ENCODE peak calls at places on chromosomes 16 and 17, in six cellular contexts. I is cardiac muscle cell, S is neural progenitor cell, M is PC-3, W is fibroblast of lung, Y is PC-9. H is an unnamed sample. For H3K27me3, the result is how much of the 10 kb centered on the place peaks cover.

GRCh38 chr17:60439501-60439900 is 17.2 kb downstream of the CHCT1 start:
- DNase-seq in I (no peak), S (no peak), M (no peak), W (peak), Y (no peak), H (no peak)

GRCh38 chr16:80027007-80027965 is 426.7 kb upstream of the MAF start:
- DNase-seq in I (no peak), S (no peak), M (peak), W (peak), Y (peak), H (peak)

GRCh38 chr17:78822552-78822951 is 18.1 kb downstream of the USP36 start:
- DNase-seq in I (no peak), S (no peak), M (no peak), W (peak), Y (no peak), H (no peak)

GRCh38 chr17:33127706-33128105 is 136.1 kb downstream of the SPACA3 start:
- DNase-seq in I (no peak), S (no peak), M (peak), W (peak), Y (peak), H (no peak)

GRCh38 chr17:4329838-4330237 is 36.6 kb downstream of the UBE2G1 start:
- DNase-seq in I (no peak), S (no peak), M (peak), W (peak), Y (peak), H (no peak)

GRCh38 chr16:67326472-67327309 is at the start of the genes KCTD19 and LRRC36:
- DNase-seq in I (peak), S (peak), M (no peak), W (no peak), Y (no peak), H (peak)

GRCh38 chr16:17063156-17063555 is 407.6 kb downstream of the XYLT1 start:
- DNase-seq in I (no peak), S (no peak), M (no peak), W (no peak), Y (no peak), H (no peak)

GRCh38 chr16:85612191-85612800 is 826 bp upstream of the GSE1 start:
- DNase-seq in I (peak), S (peak), M (peak), W (peak), Y (peak), H (peak)

GRCh38 chr16:89261691-89262563 is 44.4 kb downstream of the ZNF778 start:
- DNase-seq in I (no peak), S (no peak), M (no peak), W (no peak), Y (no peak), H (peak)

GRCh38 chr16:88375236-88376052 is 7.3 kb upstream of the ZNF469 start:
- DNase-seq in I (no peak), S (no peak), M (no peak), W (no peak), Y (no peak), H (no peak)

GRCh38 chr17:18859256-18859655 is 1.3 kb downstream of the PRPSAP2 start:
- DNase-seq in I (peak), S (peak), M (peak), W (peak), Y (no peak), H (no peak)

GRCh38 chr17:673200-673681 is 41.4 kb downstream of the VPS53 start:
- DNase-seq in I (peak), S (peak), M (no peak), W (peak), Y (no peak), H (peak)

GRCh38 chr17:29141484-29141835 is 38.7 kb downstream of the MYO18A start:
- DNase-seq in I (no peak), S (no peak), M (no peak), W (no peak), Y (no peak), H (no peak)

GRCh38 chr16:66250686-66251405 is 115.6 kb upstream of the CDH5 start:
- DNase-seq in I (no peak), S (no peak), M (peak), W (peak), Y (no peak), H (no peak)

GRCh38 chr17:49108318-49108717 is 24.3 kb upstream of the B4GALNT2 start:
- DNase-seq in I (no peak), S (no peak), M (peak), W (peak), Y (peak), H (no peak)

GRCh38 chr17:17258998-17259397 is 22.0 kb upstream of the FLCN start:
- DNase-seq in I (no peak), S (no peak), M (no peak), W (no peak), Y (no peak), H (no peak)

GRCh38 chr17:64779344-64780095 is 117.4 kb upstream of the SMURF2 start:
- DNase-seq in I (no peak), S (peak), M (peak), W (no peak), Y (no peak), H (peak)

GRCh38 chr16:49513040-49513439 is 139.4 kb downstream of the C16orf78 start:
- DNase-seq in I (no peak), S (peak), M (no peak), W (peak), Y (no peak), H (peak)

GRCh38 chr16:84881702-84882521 is 62.1 kb downstream of the CRISPLD2 start:
- DNase-seq in I (no peak), S (no peak), M (no peak), W (peak), Y (peak), H (no peak)

GRCh38 chr16:57113664-57114063 is 21.3 kb downstream of the CPNE2 start:
- DNase-seq in I (no peak), S (no peak), M (no peak), W (no peak), Y (no peak), H (no peak)

GRCh38 chr17:4840893-4841242 is 7.7 kb downstream of the MINK1 start:
- DNase-seq in I (no peak), S (no peak), M (peak), W (no peak), Y (no peak), H (no peak)

GRCh38 chr17:38707678-38708351 is 2.7 kb downstream of the MLLT6 start:
- DNase-seq in I (no peak), S (no peak), M (no peak), W (no peak), Y (no peak), H (peak)

GRCh38 chr17:2852211-2852610 is 56.0 kb downstream of the RAP1GAP2 start:
- DNase-seq in I (no peak), S (no peak), M (no peak), W (no peak), Y (no peak), H (no peak)

GRCh38 chr16:57544129-57544653 is 1.7 kb downstream of the ADGRG5 start:
- DNase-seq in I (no peak), S (no peak), M (no peak), W (peak), Y (no peak), H (peak)

GRCh38 chr16:51762081-51762995 is 611.3 kb upstream of the SALL1 start:
- DNase-seq in I (peak), S (peak), M (peak), W (peak), Y (peak), H (peak)

GRCh38 chr16:69724981-69725479 is 1.3 kb downstream of the NQO1 start:
- DNase-seq in I (no peak), S (no peak), M (no peak), W (no peak), Y (no peak), H (peak)

GRCh38 chr17:11551442-11551841 is 46.8 kb upstream of the DNAH9 start:
- DNase-seq in I (no peak), S (no peak), M (no peak), W (no peak), Y (no peak), H (no peak)
- H3K27me3 ChIP-seq in I (under half), S (under half), M (under half), W (under half), Y (under half), H (under half)

GRCh38 chr17:45785373-45786193 is 1.5 kb downstream of the CRHR1 start:
- DNase-seq in I (no peak), S (peak), M (no peak), W (no peak), Y (no peak), H (peak)
- H3K27me3 ChIP-seq in I (half or more), S (half or more), M (half or more), W (half or more), Y (half or more), H (under half)

DNA sequence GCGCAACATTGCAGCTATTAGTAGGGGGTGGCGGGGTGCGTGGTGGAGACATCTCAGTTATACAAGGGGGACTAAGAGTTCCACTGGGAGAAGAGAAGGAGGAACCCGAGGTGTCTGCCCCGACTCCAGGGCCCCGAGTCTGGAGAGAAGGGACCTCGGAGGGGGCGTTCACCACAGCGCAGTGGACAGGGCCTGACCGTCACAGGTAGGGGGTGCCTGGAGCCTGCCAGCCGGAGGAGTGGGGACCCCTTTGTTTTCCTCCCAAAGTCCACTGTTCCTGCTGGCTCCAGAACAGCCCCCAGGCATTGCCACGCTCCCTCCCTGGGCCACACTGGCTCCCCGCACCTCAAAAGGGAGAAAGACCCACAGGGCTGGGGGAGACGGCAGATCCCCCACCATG is 175.9 kb upstream of the TNRC6C start:
- DNase-seq in I (no peak), S (no peak), M (no peak), W (no peak), Y (no peak), H (no peak)
- H3K27me3 ChIP-seq in I (half or more), S (under half), M (half or more), W (under half), Y (half or more), H (half or more)

GRCh38 chr17:61457226-61457983 is 5.2 kb downstream of the TBX4 start:
- DNase-seq in I (no peak), S (peak), M (no peak), W (no peak), Y (no peak), H (peak)
- H3K27me3 ChIP-seq in I (half or more), S (half or more), M (under half), W (under half), Y (under half), H (half or more)

GRCh38 chr16:20729141-20729540 is 12.5 kb downstream of the THUMPD1 start:
- DNase-seq in I (no peak), S (no peak), M (no peak), W (no peak), Y (no peak), H (no peak)

GRCh38 chr16:20734782-20735181 is 6.8 kb downstream of the THUMPD1 start:
- DNase-seq in I (no peak), S (no peak), M (no peak), W (no peak), Y (no peak), H (no peak)

GRCh38 chr16:20735504-20735903 is 6.1 kb downstream of the THUMPD1 start:
- DNase-seq in I (no peak), S (no peak), M (no peak), W (no peak), Y (no peak), H (no peak)

DNA sequence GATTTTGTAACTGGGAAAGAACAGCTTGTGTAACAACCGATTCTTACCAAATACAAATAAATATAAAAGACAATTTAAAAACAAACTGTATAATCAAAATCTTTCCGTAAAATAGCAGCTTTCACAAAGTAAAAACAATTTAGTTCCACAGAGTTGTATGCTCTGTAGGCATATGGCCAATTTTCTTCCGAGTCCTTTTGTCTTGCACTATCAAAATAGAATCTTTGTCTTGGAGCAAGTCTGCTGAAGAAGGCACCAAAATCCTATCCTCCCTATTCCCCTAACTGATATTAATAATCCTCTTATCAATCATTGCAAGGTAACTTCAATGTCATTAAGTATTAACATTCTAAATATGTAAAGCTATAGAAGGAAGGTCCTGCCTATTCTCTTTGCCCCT is 7.6 kb downstream of the THUMPD1 start:
- DNase-seq in I (no peak), S (no peak), M (no peak), W (no peak), Y (no peak), H (no peak)
- H3K27me3 ChIP-seq in I (under half), S (under half), M (under half), W (under half), Y (under half), H (under half)

GRCh38 chr17:46262271-46262670 is 32.7 kb upstream of the LRRC37A start:
- DNase-seq in I (no peak), S (no peak), M (peak), W (no peak), Y (no peak), H (no peak)
- H3K27me3 ChIP-seq in I (half or more), S (half or more), M (under half), W (under half), Y (under half), H (under half)

GRCh38 chr16:1097800-1098199 is 1.8 kb upstream of the C1QTNF8 start:
- DNase-seq in I (no peak), S (no peak), M (no peak), W (no peak), Y (no peak), H (peak)

GRCh38 chr16:1098266-1098991 is 2.4 kb upstream of the C1QTNF8 start:
- DNase-seq in I (peak), S (peak), M (no peak), W (no peak), Y (no peak), H (peak)

GRCh38 chr16:1096164-1097082 is at the start of gene C1QTNF8:
- DNase-seq in I (no peak), S (no peak), M (no peak), W (no peak), Y (no peak), H (peak)

GRCh38 chr16:1095450-1096163 is 437 bp downstream of the C1QTNF8 start:
- DNase-seq in I (no peak), S (no peak), M (no peak), W (no peak), Y (no peak), H (peak)

GRCh38 chr16:1097156-1097555 is 1.1 kb upstream of the C1QTNF8 start:
- DNase-seq in I (no peak), S (no peak), M (no peak), W (no peak), Y (no peak), H (no peak)
- H3K27me3 ChIP-seq in I (under half), S (under half), M (under half), W (under half), Y (under half), H (under half)

DNA sequence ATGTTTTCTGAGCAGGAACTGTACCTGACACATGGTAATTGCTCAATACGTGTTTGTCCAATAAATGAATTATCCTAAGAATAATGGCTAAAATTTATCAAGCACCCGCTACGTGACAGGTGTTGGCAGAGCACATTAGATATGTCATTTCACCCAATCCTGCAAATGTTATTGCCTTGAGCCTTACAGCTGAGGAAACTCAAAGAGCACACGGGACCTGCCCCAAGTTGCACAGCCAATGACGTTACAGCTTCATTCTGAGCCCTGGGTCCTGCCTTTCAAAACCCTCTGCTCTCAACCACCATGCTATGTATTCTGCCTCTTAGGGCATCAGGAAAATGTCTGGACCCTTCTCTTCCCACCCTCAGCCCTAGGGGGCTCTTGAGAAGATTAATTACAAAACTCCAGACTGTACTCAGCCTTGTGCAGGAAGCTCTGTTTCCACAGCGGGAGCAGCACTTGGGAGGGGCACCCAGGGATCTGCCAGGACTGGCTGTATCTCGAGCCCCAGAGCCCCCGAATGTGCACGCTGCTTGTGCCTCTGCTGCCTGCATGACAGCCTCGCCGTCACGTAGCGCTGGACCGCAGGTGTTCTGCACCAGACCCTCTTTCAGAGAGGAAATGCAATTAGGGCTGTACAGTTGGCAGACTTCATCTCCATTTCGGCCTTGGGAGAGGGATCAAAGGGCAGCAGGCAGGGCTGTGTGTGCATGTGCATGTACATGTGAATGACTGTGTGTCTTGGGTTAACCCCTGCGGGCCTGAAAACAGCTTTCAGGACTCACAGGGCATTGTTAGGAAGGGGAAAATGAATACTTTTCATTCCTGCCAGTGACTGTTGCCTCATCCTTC is 71.6 kb downstream of the GPR139 start:
- DNase-seq in I (peak), S (no peak), M (no peak), W (no peak), Y (no peak), H (no peak)
- H3K27me3 ChIP-seq in I (under half), S (under half), M (under half), W (under half), Y (under half), H (under half)

H was measured in H7.